ENCODE peak calls at places on chromosomes 2 and 18, in seven cellular contexts. Q is pancreas, Z is keratinocyte, V is NB4, F is AG10803, K is DND-41, T is fibroblast of lung. L is an unnamed sample.

GRCh38 chr2:217637268-217637615 is 365.6 kb downstream of the TNS1 start:
- DNase-seq in Z (no peak), Q (no peak), V (no peak), T (no peak), K (no peak), F (no peak), L (no peak)

GRCh38 chr2:13725945-13726344 is 906.6 kb upstream of the LRATD1 start:
- DNase-seq in Q (no peak), T (no peak), F (no peak), K (no peak), Z (no peak), V (no peak), L (no peak)

GRCh38 chr2:15582645-15583340 is 8.9 kb upstream of the DDX1 start:
- DNase-seq in Z (no peak), T (no peak), F (peak), V (no peak), Q (no peak), K (no peak), L (no peak)

GRCh38 chr18:37393945-37394609 is 171.5 kb downstream of the CELF4 start:
- DNase-seq in F (peak), K (no peak), Z (no peak), V (no peak), T (peak), Q (peak), L (no peak)

GRCh38 chr2:233535276-233535675 is 31.3 kb downstream of the USP40 start:
- DNase-seq in Z (no peak), K (no peak), Q (no peak), T (no peak), V (no peak), F (peak), L (no peak)

GRCh38 chr2:124081154-124081771 is 56.2 kb downstream of the CNTNAP5 start:
- DNase-seq in T (no peak), K (no peak), Q (no peak), Z (no peak), F (no peak), V (peak), L (no peak)

GRCh38 chr2:190802810-190803209 is 77.8 kb upstream of the GLS start:
- DNase-seq in Z (no peak), V (peak), Q (no peak), T (no peak), F (no peak), K (no peak), L (no peak)

GRCh38 chr2:106956879-106957278 is 70.9 kb upstream of the ST6GAL2 start:
- DNase-seq in V (no peak), K (no peak), Z (no peak), F (peak), T (peak), Q (no peak), L (no peak)

GRCh38 chr2:29747786-29748470 is 173.5 kb downstream of the ALK start:
- DNase-seq in V (peak), Q (no peak), T (peak), F (peak), Z (peak), K (no peak), L (no peak)

GRCh38 chr2:46062637-46063412 is 234.4 kb upstream of the EPAS1 start:
- DNase-seq in Z (peak), V (peak), K (peak), F (peak), Q (peak), T (peak), L (peak)

GRCh38 chr2:166464187-166464586 is 29.9 kb downstream of the SCN7A start:
- DNase-seq in V (no peak), Q (no peak), K (no peak), Z (no peak), F (no peak), T (no peak), L (no peak)

GRCh38 chr2:61978522-61978921 is 73.0 kb downstream of the COMMD1 start:
- DNase-seq in Z (no peak), V (peak), Q (no peak), F (no peak), K (no peak), T (no peak), L (no peak)

GRCh38 chr2:191250400-191250799 is 5.2 kb downstream of the MYO1B start:
- DNase-seq in V (no peak), K (no peak), F (no peak), Q (no peak), Z (no peak), T (peak), L (no peak)

GRCh38 chr2:175439416-175439815 is 257.9 kb upstream of the ATP5MC3 start:
- DNase-seq in Z (no peak), K (no peak), T (no peak), V (no peak), F (no peak), Q (no peak), L (no peak)

GRCh38 chr18:2551425-2551824 is 19.9 kb downstream of the METTL4 start:
- DNase-seq in V (no peak), K (no peak), Q (no peak), T (no peak), F (no peak), Z (no peak), L (no peak)

GRCh38 chr2:63735263-63735662 is 106.4 kb upstream of the UGP2 start:
- DNase-seq in V (no peak), T (peak), Q (no peak), F (peak), K (no peak), Z (no peak), L (no peak)

GRCh38 chr2:164785447-164785846 is 56.2 kb downstream of the COBLL1 start:
- DNase-seq in Z (no peak), T (no peak), V (no peak), F (peak), Q (no peak), K (no peak), L (no peak)

DNA sequence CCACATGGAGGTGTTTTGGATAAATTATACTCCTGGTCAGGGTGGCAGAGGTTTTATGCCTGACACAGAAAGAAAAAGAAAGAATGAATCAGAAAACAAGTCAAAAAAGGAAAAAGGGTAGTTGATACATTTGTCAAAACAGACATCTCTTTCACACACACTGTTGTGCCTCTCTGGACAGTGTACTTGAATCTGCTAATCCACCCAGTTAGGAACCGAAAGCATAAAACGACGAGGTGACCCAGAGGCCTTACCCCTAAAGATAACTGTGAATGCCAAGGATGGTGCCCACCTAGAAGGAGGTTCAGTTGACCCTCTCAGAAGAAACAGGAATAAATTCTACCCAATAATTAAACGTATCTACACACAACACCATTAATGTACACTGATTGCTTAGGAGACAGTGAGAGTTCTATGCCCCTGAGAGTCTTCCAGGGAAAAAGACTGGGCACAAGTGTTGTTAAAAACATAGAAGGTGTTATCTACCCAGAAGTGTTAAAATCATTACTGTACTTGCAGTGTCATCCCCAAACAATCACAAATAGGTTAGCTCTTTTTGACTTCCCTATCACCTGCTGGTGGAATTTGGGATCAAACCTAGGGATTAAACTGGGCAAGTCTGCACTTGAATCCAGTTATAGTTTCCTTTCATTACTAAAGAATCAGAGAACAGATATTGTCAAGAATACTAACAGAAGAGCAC is 123.2 kb upstream of the DNAJC10 start:
- DNase-seq in F (no peak), T (no peak), Q (no peak), V (no peak), K (no peak), Z (peak), L (no peak)
- H3K4me3 ChIP-seq in F (no peak), T (no peak), Q (no peak), V (no peak), K (no peak), Z (no peak), L (no peak)

GRCh38 chr2:127408004-127408806 is 10.0 kb upstream of the PROC start:
- DNase-seq in V (peak), T (peak), Z (no peak), F (peak), Q (peak), K (peak), L (peak)

GRCh38 chr2:127407091-127407490 is 11.1 kb upstream of the PROC start:
- DNase-seq in K (no peak), T (no peak), V (no peak), F (no peak), Q (no peak), Z (no peak), L (no peak)

GRCh38 chr2:127408807-127409099 is 9.5 kb upstream of the PROC start:
- DNase-seq in K (no peak), V (no peak), Z (no peak), F (no peak), Q (no peak), T (no peak), L (no peak)

GRCh38 chr2:127406454-127406853 is 11.8 kb upstream of the PROC start:
- DNase-seq in Z (no peak), F (peak), V (no peak), T (no peak), Q (no peak), K (no peak), L (no peak)

DNA sequence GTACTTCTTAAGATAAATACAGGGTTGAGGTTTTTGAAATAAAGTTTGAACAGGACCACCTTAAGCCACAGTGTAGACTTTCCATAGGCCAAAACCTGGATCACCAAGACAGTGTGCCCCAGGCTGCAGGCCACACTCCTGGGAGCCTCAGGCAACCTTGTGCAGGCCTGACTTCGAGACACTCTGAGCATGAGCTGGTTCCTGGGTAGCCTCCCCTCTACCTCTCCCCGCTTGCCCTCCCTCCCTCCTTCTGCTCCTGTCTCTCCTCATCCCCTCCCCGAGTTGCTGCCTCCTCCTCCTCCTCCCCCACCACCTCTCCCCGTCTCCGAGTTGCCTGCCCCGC is 10.6 kb upstream of the PROC start:
- DNase-seq in V (no peak), F (no peak), K (no peak), Q (no peak), T (no peak), Z (no peak), L (no peak)
- H3K4me3 ChIP-seq in V (no peak), F (peak), K (peak), Q (no peak), T (no peak), Z (no peak), L (peak)

GRCh38 chr2:173496746-173497145 is 142.1 kb downstream of the CDCA7 start:
- DNase-seq in V (no peak), F (peak), K (no peak), T (peak), Z (no peak), Q (no peak), L (no peak)
- H3K4me3 ChIP-seq in V (no peak), F (peak), K (no peak), T (no peak), Z (no peak), Q (no peak), L (no peak)

GRCh38 chr2:197514754-197515153 is 1.1 kb upstream of the MOB4 start:
- DNase-seq in Z (no peak), K (no peak), F (peak), Q (no peak), V (peak), T (no peak), L (no peak)
- H3K4me3 ChIP-seq in Z (no peak), K (peak), F (no peak), Q (no peak), V (peak), T (no peak), L (peak)

DNA sequence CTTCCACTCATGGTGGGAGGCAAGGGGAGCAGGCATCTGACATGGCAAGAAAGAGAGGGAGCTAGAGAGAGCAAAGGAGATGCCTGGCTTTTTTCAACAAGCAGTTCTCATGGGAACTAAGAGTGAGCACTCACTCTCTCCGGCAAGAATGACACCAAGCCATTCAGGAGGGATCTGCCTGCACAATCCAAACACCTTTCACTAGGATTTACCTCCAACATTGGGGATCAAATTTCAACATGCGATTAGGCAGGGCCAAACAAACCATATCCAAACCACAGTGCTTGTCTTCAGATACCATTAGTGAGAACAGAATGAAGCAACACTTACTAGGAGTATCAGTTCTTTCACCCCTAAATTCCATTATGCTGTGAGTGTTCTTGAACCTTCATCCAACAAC is 77.3 kb downstream of the FIGN start:
- DNase-seq in Q (no peak), Z (no peak), V (no peak), T (no peak), K (no peak), F (no peak), L (no peak)
- H3K4me3 ChIP-seq in Q (no peak), Z (no peak), V (no peak), T (no peak), K (no peak), F (no peak), L (no peak)

DNA sequence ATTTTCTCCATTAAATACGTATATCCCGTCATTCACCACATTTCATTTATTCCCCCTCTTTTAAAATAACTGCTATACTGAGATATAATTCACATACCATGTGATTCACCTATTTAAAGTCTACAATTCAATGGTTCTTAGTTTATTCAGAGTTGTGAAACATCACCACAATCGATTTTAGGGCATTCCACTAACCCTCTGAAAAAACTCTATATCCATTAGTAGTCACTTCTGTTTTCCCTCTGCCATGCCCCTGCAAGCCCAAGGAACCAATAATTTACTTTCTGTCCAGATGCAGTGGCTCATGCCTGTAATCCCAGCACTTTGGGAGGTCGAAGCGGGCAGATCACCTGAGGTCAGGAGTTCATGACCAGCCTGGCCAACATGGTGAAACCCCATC is 95.5 kb upstream of the FZD5 start:
- DNase-seq in Q (no peak), K (no peak), T (no peak), F (no peak), V (no peak), Z (no peak), L (no peak)
- H3K4me3 ChIP-seq in Q (no peak), K (no peak), T (no peak), F (no peak), V (no peak), Z (no peak), L (no peak)

L was measured in Jurkat, Clone E6-1.